ENCODE peak calls at places on chromosome 11, in five cellular contexts. U is WTC11, S is cardiac muscle cell, A is AG10803, E is AG09309. D is an unnamed sample.

GRCh38 chr11:69587454-69588081 is 53.4 kb upstream of the CCND1 start:
- DNase-seq in E (peak), S (no peak), A (peak), U (no peak), D (no peak)

GRCh38 chr11:94586978-94587377 is 19.8 kb downstream of the PIWIL4 start:
- DNase-seq in E (no peak), A (no peak), S (no peak), U (no peak), D (no peak)

GRCh38 chr11:118699508-118700220 is 20.2 kb upstream of the TREH start:
- DNase-seq in U (no peak), S (no peak), E (no peak), A (no peak), D (no peak)

GRCh38 chr11:118895093-118896039 is 11.7 kb downstream of the CXCR5 start:
- DNase-seq in E (no peak), A (no peak), U (no peak), S (no peak), D (no peak)

GRCh38 chr11:102843474-102843873 is at the start of gene MMP3:
- DNase-seq in E (no peak), A (peak), U (no peak), S (no peak), D (no peak)

GRCh38 chr11:126501641-126502040 is 146.2 kb downstream of the ST3GAL4 start:
- DNase-seq in A (no peak), S (no peak), E (no peak), U (no peak), D (no peak)

GRCh38 chr11:78420796-78421209 is 3.2 kb upstream of the GAB2 start:
- DNase-seq in A (peak), U (no peak), E (no peak), S (peak), D (peak)

GRCh38 chr11:17391493-17392355 is 3.3 kb upstream of the KCNJ11 start:
- DNase-seq in A (no peak), S (no peak), U (no peak), E (no peak), D (no peak)

GRCh38 chr11:4891996-4892640 is 10.4 kb downstream of the OR51T1 start:
- DNase-seq in A (peak), S (no peak), U (no peak), E (no peak), D (no peak)

GRCh38 chr11:44589301-44589700 is 23.8 kb downstream of the CD82 start:
- DNase-seq in E (no peak), A (peak), U (no peak), S (no peak), D (no peak)

GRCh38 chr11:70281114-70281729 is 10.7 kb downstream of the PPFIA1 start:
- DNase-seq in U (no peak), S (no peak), A (no peak), E (no peak), D (no peak)

GRCh38 chr11:45027312-45027711 is 76.6 kb upstream of the TP53I11 start:
- DNase-seq in U (no peak), E (no peak), A (no peak), S (no peak), D (no peak)

GRCh38 chr11:12161137-12161536 is 50.7 kb downstream of the MICAL2 start:
- DNase-seq in S (no peak), U (no peak), E (no peak), A (no peak), D (no peak)

GRCh38 chr11:13889566-13890214 is 72.8 kb upstream of the SPON1 start:
- DNase-seq in U (no peak), S (no peak), E (no peak), A (no peak), D (no peak)

GRCh38 chr11:113351061-113351460 is 36.5 kb upstream of the ANKK1 start:
- DNase-seq in S (no peak), E (no peak), A (no peak), U (no peak), D (no peak)

GRCh38 chr11:123429851-123430735 is at the start of gene GRAMD1B:
- DNase-seq in U (peak), E (peak), A (peak), S (peak), D (peak)

GRCh38 chr11:48307760-48308386 is 1.9 kb downstream of the OR4S1 start:
- DNase-seq in E (peak), S (peak), A (peak), U (peak), D (peak)

GRCh38 chr11:3138178-3139085 is 26.7 kb downstream of the OSBPL5 start:
- DNase-seq in S (no peak), A (no peak), E (no peak), U (peak), D (peak)

GRCh38 chr11:116862101-116862637 is 24.7 kb upstream of the APOA1 start:
- DNase-seq in U (no peak), S (no peak), A (no peak), E (no peak), D (no peak)

GRCh38 chr11:46272816-46273427 is 4.5 kb upstream of the CREB3L1 start:
- DNase-seq in A (peak), S (no peak), E (no peak), U (no peak), D (no peak)

GRCh38 chr11:79052539-79052938 is 388.3 kb downstream of the TENM4 start:
- DNase-seq in S (peak), E (no peak), A (no peak), U (peak), D (no peak)

GRCh38 chr11:97607301-97608000 is 1217.6 kb downstream of the JRKL start:
- DNase-seq in E (no peak), U (no peak), S (no peak), A (no peak), D (no peak)

GRCh38 chr11:121451178-121451981 is 734 bp upstream of the SORL1 start:
- DNase-seq in S (no peak), A (no peak), U (no peak), E (no peak), D (no peak)

GRCh38 chr11:116793476-116794096 is 1.9 kb upstream of the APOA5 start:
- DNase-seq in E (no peak), U (no peak), A (no peak), S (no peak), D (no peak)

GRCh38 chr11:8698379-8698851 is 15.8 kb downstream of the RPL27A start:
- DNase-seq in E (no peak), U (no peak), S (no peak), A (no peak), D (no peak)

GRCh38 chr11:92149996-92150395 is 74.6 kb upstream of the FAT3 start:
- DNase-seq in U (no peak), S (no peak), A (peak), E (no peak), D (no peak)

GRCh38 chr11:60265373-60266214 is 14.9 kb upstream of the MS4A4A start:
- DNase-seq in S (peak), E (peak), U (no peak), A (peak), D (peak)

GRCh38 chr11:76700177-76701100 is 29.9 kb upstream of the LRRC32 start:
- DNase-seq in E (peak), U (no peak), A (peak), S (no peak), D (peak)

GRCh38 chr11:131875611-131876010 is 505.2 kb downstream of the NTM start:
- DNase-seq in E (no peak), A (peak), S (no peak), U (no peak), D (no peak)

GRCh38 chr11:76419896-76420295 is 24.9 kb upstream of the EMSY start:
- DNase-seq in A (no peak), S (no peak), U (peak), E (no peak), D (no peak)

GRCh38 chr11:66868726-66869291 is 11.9 kb downstream of the LRFN4 start:
- DNase-seq in U (peak), E (no peak), A (no peak), S (peak), D (peak)
- TF ChIP-seq CTCF in U (peak), E (no peak), A (no peak), S (peak), D (peak)

DNA sequence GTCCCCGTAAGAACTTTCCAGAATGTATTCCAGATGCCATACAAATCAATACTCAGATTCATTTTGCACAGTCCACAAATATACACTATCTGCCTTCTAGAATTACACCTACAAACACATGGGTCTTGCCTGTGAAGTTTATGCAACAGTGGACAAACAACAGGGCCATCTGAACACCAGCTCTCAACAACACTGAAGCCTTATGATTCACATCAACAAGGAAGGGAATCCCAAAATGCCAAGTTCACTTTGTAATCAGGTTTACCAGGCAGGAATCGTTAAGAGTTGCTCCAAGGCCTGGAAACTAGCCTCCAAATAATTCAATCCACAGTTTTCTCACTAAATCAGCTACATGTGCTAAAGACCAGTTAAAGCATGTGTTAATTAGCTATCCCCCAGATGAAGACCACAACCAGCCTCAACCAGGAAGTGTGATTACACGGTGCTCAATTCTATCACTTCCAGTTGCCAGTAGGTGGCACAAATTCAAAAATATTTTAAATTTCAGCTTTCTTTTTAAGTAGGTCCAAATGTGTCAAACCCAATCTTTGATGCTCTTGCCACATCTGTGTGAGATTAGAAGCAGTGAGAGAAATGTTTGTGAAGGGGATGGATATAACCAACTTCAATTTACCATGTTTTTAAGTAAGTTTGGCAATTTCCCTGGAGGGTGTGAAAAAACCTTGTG is 139.1 kb upstream of the BDNF start:
- DNase-seq in U (no peak), A (peak), E (peak), S (no peak), D (no peak)
- TF ChIP-seq CTCF in U (no peak), A (peak), E (peak), S (peak), D (no peak)

GRCh38 chr11:74493816-74494630 is 499 bp upstream of the LIPT2 start:
- DNase-seq in E (peak), U (no peak), S (no peak), A (peak), D (no peak)
- TF ChIP-seq CTCF in E (no peak), U (no peak), S (no peak), A (no peak), D (no peak)

DNA sequence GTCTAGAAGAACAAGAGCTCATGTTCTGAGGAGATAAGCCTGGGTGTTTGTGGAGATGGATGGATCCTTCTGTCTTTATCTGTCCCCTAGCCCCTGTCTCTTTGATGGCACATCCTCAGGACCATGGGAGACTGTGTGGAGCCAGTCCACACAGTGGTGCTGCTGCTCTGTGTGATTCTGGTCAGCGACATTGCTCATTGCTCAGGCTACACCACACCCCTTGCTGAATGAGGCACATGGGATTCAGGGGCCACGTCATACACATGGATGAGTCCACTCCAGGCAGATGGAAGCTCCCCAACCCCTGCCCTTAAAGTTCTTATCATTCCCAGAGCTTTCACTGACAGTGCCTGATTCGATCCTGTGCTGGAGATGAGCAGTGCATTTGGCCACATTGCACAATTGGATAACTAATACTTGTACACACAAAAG is 222.2 kb downstream of the NAV2 start:
- DNase-seq in A (peak), U (no peak), E (peak), S (no peak), D (no peak)
- TF ChIP-seq CTCF in A (peak), U (no peak), E (peak), S (no peak), D (no peak)

GRCh38 chr11:65851083-65851579 is 6.8 kb downstream of the CFL1 start:
- DNase-seq in S (no peak), A (no peak), E (no peak), U (peak), D (no peak)
- TF ChIP-seq CTCF in S (peak), A (peak), E (peak), U (peak), D (peak)

GRCh38 chr11:99423435-99423983 is 402.8 kb downstream of the CNTN5 start:
- DNase-seq in U (no peak), E (no peak), A (no peak), S (no peak), D (no peak)
- TF ChIP-seq CTCF in U (no peak), E (no peak), A (no peak), S (no peak), D (no peak)

GRCh38 chr11:7689239-7689638 is 15.9 kb upstream of the CYB5R2 start:
- DNase-seq in A (no peak), E (no peak), S (no peak), U (no peak), D (no peak)

GRCh38 chr11:7691759-7692334 is 14.4 kb downstream of the OVCH2 start:
- DNase-seq in A (no peak), S (no peak), E (no peak), U (no peak), D (no peak)

GRCh38 chr11:7696424-7696823 is 9.9 kb downstream of the OVCH2 start:
- DNase-seq in S (no peak), U (no peak), E (no peak), A (no peak), D (no peak)

GRCh38 chr11:7690648-7691047 is 15.6 kb downstream of the OVCH2 start:
- DNase-seq in U (no peak), A (no peak), E (no peak), S (no peak), D (no peak)

DNA sequence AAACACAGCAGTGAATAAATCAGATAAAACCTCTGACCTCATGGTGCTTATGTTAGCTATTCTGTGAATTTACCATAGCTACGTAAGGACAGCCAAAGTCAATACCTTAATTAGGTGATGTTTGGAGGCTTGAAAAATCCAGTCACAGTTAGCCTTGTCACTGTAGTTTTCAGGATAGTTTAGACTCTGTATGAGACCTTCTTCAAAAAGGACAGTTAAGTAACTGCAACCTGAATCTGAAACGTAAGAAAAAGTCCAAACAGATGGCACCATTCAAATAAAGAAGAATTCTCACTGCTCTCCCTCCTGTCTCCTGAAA is 11.4 kb downstream of the OVCH2 start:
- DNase-seq in A (no peak), E (no peak), U (no peak), S (no peak), D (no peak)
- TF ChIP-seq CTCF in A (no peak), E (no peak), U (no peak), S (no peak), D (no peak)